ENCODE peak calls at places on chromosomes 5 and 9, in five cellular contexts. Y is upper lobe of right lung, G is Peyer's patch, V is dorsolateral prefrontal cortex, X is colonic mucosa. N is an unnamed sample.

GRCh38 chr5:111453747-111454146 is 58.6 kb downstream of the STARD4 start:
- DNase-seq in Y (no peak), G (no peak), V (no peak), X (no peak), N (no peak)

GRCh38 chr5:6393596-6394194 is 15.3 kb upstream of the MED10 start:
- DNase-seq in Y (no peak), G (no peak), V (no peak), X (no peak), N (no peak)

GRCh38 chr5:65913519-65913918 is 12.9 kb upstream of the ERBIN start:
- DNase-seq in Y (no peak), G (no peak), V (no peak), X (no peak), N (no peak)

GRCh38 chr9:133375724-133376654 is at the start of the genes STKLD1 and SURF4:
- DNase-seq in Y (peak), G (peak), V (peak), X (peak), N (peak)

GRCh38 chr5:122500245-122501086 is 188.4 kb downstream of the SNCAIP start:
- DNase-seq in Y (no peak), G (no peak), V (peak), X (no peak), N (no peak)

GRCh38 chr5:170362625-170363024 is 26.5 kb downstream of the KCNMB1 start:
- DNase-seq in Y (no peak), G (no peak), V (no peak), X (no peak), N (no peak)

GRCh38 chr5:175689147-175689991 is 31.5 kb downstream of the HRH2 start:
- DNase-seq in Y (peak), G (no peak), V (peak), X (no peak), N (peak)

GRCh38 chr5:136108131-136108739 is 24.4 kb upstream of the SMAD5 start:
- DNase-seq in Y (no peak), G (no peak), V (no peak), X (no peak), N (no peak)

GRCh38 chr9:71025728-71026127 is 95.7 kb downstream of the TRPM3 start:
- DNase-seq in Y (no peak), G (no peak), V (no peak), X (no peak), N (no peak)

GRCh38 chr9:83154821-83155220 is 91.9 kb upstream of the RASEF start:
- DNase-seq in Y (no peak), G (no peak), V (no peak), X (no peak), N (no peak)

GRCh38 chr9:137422668-137423000 is 328 bp downstream of the EXD3 start:
- DNase-seq in Y (no peak), G (no peak), V (peak), X (peak), N (peak)

DNA sequence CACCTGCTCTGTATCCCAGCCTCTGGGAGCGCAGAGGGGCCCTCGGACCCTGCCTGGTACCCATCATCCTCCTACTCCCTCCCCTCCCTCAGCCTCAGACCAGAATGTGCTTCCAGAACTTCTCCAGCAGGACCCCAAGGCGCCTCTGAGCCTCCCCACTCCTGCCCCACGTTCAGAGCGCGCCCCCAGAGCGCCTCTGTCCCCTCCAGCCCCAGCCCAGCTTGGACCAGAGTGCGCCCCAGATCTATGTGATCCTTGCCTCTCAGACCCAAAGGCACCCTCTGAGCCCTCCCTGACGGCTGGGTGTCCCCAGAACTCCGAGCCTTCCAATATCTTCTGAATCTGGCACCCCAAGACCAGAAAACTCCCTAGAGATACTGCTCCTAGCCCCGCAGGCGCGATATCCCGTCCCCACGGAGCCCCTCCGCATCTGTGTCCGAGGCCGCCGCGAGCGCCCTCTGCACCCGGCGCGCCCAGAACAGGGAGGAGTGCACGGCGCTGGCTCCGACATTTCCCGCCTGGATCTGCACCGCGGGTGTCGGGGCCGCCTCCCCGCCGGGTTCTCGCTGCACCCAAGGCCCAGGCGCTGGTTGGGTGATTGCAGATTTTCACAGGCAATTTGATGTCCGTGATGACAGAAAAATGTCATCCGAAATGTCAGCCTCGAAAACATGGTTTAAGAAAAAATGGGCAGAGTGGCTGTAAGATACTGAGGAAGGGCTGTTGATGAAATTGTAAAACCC is 522 bp downstream of the BHMT start:
- DNase-seq in Y (no peak), G (no peak), V (no peak), X (no peak), N (no peak)
- TF ChIP-seq CTCF in Y (no peak), G (no peak), V (no peak), X (no peak), N (no peak)

GRCh38 chr9:89246840-89247239 is 64.2 kb upstream of the CKS2 start:
- DNase-seq in Y (no peak), G (no peak), V (no peak), X (no peak), N (no peak)
- H3K4me3 ChIP-seq in Y (no peak), G (no peak), V (no peak), X (no peak), N (no peak)

GRCh38 chr9:121949766-121950165 is 143.3 kb downstream of the TTLL11 start:
- DNase-seq in Y (no peak), G (no peak), V (no peak), X (no peak), N (no peak)
- TF ChIP-seq CTCF in Y (no peak), G (no peak), V (no peak), X (no peak), N (no peak)

DNA sequence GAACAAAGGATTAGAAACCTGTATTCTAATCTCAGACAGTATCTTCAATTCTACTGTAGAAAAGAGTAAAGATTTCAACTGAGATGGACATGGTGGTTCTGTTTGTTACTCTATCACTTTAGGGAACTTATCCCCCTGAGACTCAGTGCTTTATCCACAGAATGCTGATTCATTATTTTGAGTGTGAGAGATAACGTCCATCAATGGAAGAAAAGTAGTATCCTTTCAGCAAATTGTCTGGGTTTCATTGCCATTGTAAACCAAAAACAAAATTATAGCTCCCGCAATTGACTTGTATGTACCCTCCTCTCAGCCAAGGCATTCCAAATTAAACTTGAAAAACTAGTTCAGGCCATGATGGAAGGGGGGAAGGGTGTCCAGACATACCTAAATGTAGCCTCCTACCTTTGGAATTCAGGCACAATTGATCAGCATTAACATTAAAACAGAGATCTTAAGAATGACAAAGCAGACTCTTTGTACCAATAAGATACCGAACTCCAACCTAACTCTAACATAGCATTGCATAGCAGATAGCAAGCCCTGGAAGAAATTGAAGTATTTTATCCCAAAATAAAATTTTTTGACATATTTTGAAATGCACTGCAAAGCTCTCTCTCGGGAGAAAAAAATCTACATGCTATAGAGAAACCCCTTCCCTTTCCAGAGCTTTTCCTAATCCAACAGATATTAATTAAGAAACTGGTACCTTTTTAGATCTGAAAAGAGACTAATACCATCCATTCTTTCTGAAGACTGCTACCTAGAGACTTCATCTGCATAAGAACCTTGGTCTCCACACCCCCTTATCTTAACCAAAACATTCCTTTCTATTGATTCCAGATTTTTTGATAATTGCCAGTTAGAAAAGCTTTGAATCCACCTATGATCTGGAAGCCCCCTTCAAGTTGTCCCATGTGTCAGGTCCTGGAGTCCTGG is 1055.7 kb downstream of the PTPRD start:
- DNase-seq in Y (no peak), G (no peak), V (no peak), X (no peak), N (no peak)
- H3K4me3 ChIP-seq in Y (no peak), G (no peak), V (no peak), X (no peak), N (no peak)

N was measured in spleen.